ENCODE peak calls at places on chromosomes 11 and 22, in five cellular contexts. H is GM12865, X is GF-D8, N is KG1, T is NCI-H69. E is an unnamed sample.

GRCh38 chr22:17541476-17541875 is 21.8 kb upstream of the SLC25A18 start:
- DNase-seq in H (no peak), X (no peak), N (no peak), T (no peak), E (no peak)

GRCh38 chr11:14374922-14375630 is 16.1 kb upstream of the RRAS2 start:
- DNase-seq in H (peak; percentile 29), X (no peak), N (no peak), T (no peak), E (peak; percentile 8)

GRCh38 chr22:31350410-31350863 is 4.3 kb upstream of the PATZ1 start:
- DNase-seq in H (no peak), X (no peak), N (no peak), T (peak; percentile 89), E (peak; percentile 57)

GRCh38 chr22:37021710-37022482 is 2.4 kb downstream of the MPST start:
- DNase-seq in H (peak; percentile 78), X (no peak), N (peak; percentile 40), T (peak; percentile 59), E (peak; percentile 56)

GRCh38 chr11:19055016-19055415 is 5.5 kb downstream of the MRGPRX2 start:
- DNase-seq in H (no peak), X (no peak), N (no peak), T (no peak), E (no peak)

GRCh38 chr22:43297246-43298061 is 45.7 kb downstream of the SCUBE1 start:
- DNase-seq in H (no peak), X (no peak), N (no peak), T (no peak), E (peak; percentile 24)

GRCh38 chr11:127996825-127997224 is 590.5 kb downstream of the ETS1 start:
- DNase-seq in H (no peak), X (no peak), N (no peak), T (no peak), E (no peak)

GRCh38 chr11:122097419-122098001 is 18.5 kb downstream of the BLID start:
- DNase-seq in H (no peak), X (no peak), N (no peak), T (peak; percentile 87), E (no peak)

GRCh38 chr11:48052183-48053040 is 72.1 kb downstream of the PTPRJ start:
- DNase-seq in H (no peak), X (no peak), N (no peak), T (no peak), E (no peak)

GRCh38 chr11:65014146-65014960 is at the start of gene ARL2:
- DNase-seq in H (no peak), X (peak; percentile 64), N (peak; percentile 99), T (peak; percentile 70), E (peak; percentile 66)

GRCh38 chr22:46066691-46067090 is 83.6 kb upstream of the PPARA start:
- DNase-seq in H (no peak), X (peak; percentile 34), N (peak; percentile 79), T (peak; percentile 91), E (no peak)

GRCh38 chr11:58629857-58630256 is 7.4 kb downstream of the CNTF start:
- DNase-seq in H (peak; percentile 51), X (peak; percentile 19), N (no peak), T (peak; percentile 71), E (peak; percentile 52)

GRCh38 chr11:19846654-19847330 is 134.2 kb downstream of the NAV2 start:
- DNase-seq in H (no peak), X (no peak), N (no peak), T (no peak), E (no peak)

GRCh38 chr11:13042873-13043338 is 33.8 kb downstream of the RASSF10 start:
- DNase-seq in H (no peak), X (no peak), N (no peak), T (no peak), E (no peak)

GRCh38 chr11:37841016-37841415 is 1243.0 kb upstream of the RAG2 start:
- DNase-seq in H (no peak), X (no peak), N (no peak), T (no peak), E (no peak)

GRCh38 chr11:71302534-71302909 is 50.1 kb upstream of the SHANK2 start:
- DNase-seq in H (no peak), X (no peak), N (no peak), T (no peak), E (no peak)

GRCh38 chr11:16484434-16484833 is 128.1 kb upstream of the SOX6 start:
- DNase-seq in H (no peak), X (no peak), N (no peak), T (no peak), E (no peak)

GRCh38 chr11:103696130-103696529 is 340.3 kb upstream of the DDI1 start:
- DNase-seq in H (no peak), X (no peak), N (no peak), T (no peak), E (peak; percentile 3)

GRCh38 chr11:71286701-71287643 is 34.6 kb upstream of the SHANK2 start:
- DNase-seq in H (no peak), X (no peak), N (no peak), T (no peak), E (no peak)

GRCh38 chr11:64395545-64396078 is 36.6 kb downstream of the RPS6KA4 start:
- DNase-seq in H (no peak), X (no peak), N (no peak), T (no peak), E (no peak)

GRCh38 chr11:108906329-108906728 is 241.5 kb downstream of the DDX10 start:
- DNase-seq in H (no peak), X (no peak), N (no peak), T (peak; percentile 27), E (no peak)

GRCh38 chr11:57499413-57499982 is 16.0 kb downstream of the SLC43A1 start:
- DNase-seq in H (peak; percentile 52), X (no peak), N (no peak), T (peak; percentile 97), E (peak; percentile 97)

GRCh38 chr22:44625981-44626687 is 75.9 kb upstream of the PRR5 start:
- DNase-seq in H (peak; percentile 71), X (no peak), N (peak; percentile 35), T (peak; percentile 67), E (peak; percentile 73)

GRCh38 chr11:43790444-43790794 is 90.2 kb upstream of the ALKBH3 start:
- DNase-seq in H (no peak), X (no peak), N (no peak), T (no peak), E (no peak)

GRCh38 chr11:34909435-34909834 is 6.7 kb downstream of the APIP start:
- DNase-seq in H (no peak), X (no peak), N (no peak), T (peak; percentile 10), E (no peak)

GRCh38 chr22:41360126-41360525 is 21.6 kb upstream of the TEF start:
- DNase-seq in H (no peak), X (no peak), N (no peak), T (no peak), E (no peak)

GRCh38 chr11:57971272-57972012 is 52.2 kb upstream of the OR9Q1 start:
- DNase-seq in H (no peak), X (no peak), N (no peak), T (no peak), E (no peak)

GRCh38 chr11:76835030-76835429 is 25.7 kb upstream of the ACER3 start:
- DNase-seq in H (no peak), X (no peak), N (no peak), T (no peak), E (no peak)

GRCh38 chr11:35587972-35588371 is 30.3 kb upstream of the FJX1 start:
- DNase-seq in H (no peak), X (no peak), N (no peak), T (no peak), E (no peak)

E was measured in NCI-H82.